ENCODE peak calls at places on chromosomes 6 and 20, in five cellular contexts. L is sigmoid colon; E is AG08396; P is fibroblast of lung; R is stimulated activated CD8-positive, alpha-beta memory T cell treated with anti-CD3 and anti-CD28 coated beads, Interleukin-15, amount 100 ng/mL, for 1 hour. X is an unnamed sample.

GRCh38 chr6:28880519-28880893 is 43.3 kb downstream of the TRIM27 start:
- DNase-seq in L (no peak), R (no peak), E (no peak), P (no peak), X (no peak)

GRCh38 chr6:166957087-166957804 is 896 bp upstream of the RNASET2 start:
- DNase-seq in P (no peak), L (peak; percentile 84), E (no peak), R (no peak), X (no peak)

GRCh38 chr20:4904127-4904860 is 97.0 kb downstream of the SLC23A2 start:
- DNase-seq in R (no peak), E (no peak), P (no peak), L (no peak), X (no peak)

GRCh38 chr6:94510877-94511276 is 1066.5 kb upstream of the MANEA start:
- DNase-seq in E (no peak), L (peak; percentile 57), R (no peak), P (no peak), X (no peak)

GRCh38 chr20:5612476-5613291 is 137.5 kb upstream of the SHLD1 start:
- DNase-seq in R (no peak), E (peak; percentile 24), P (peak; percentile 78), L (no peak), X (no peak)

GRCh38 chr6:134550604-134551003 is 232.7 kb upstream of the SGK1 start:
- DNase-seq in E (no peak), P (peak; percentile 92), R (no peak), L (no peak), X (no peak)

GRCh38 chr6:117483004-117483644 is 650 bp downstream of the DCBLD1 start:
- DNase-seq in R (no peak), P (no peak), E (peak; percentile 70), L (peak; percentile 70), X (peak; percentile 66)

GRCh38 chr6:47141166-47141565 is 99.0 kb upstream of the ADGRF1 start:
- DNase-seq in L (no peak), P (no peak), R (no peak), E (no peak), X (no peak)